ENCODE peak calls at places on chromosomes 6 and 20, in nine cellular contexts. One of them, this sample, is unnamed.

GRCh38 chr6:155026366-155027045 is 31.4 kb downstream of the TIAM2 start:
- DNase-seq in ureter: peak
- DNase-seq in putamen: no peak
- DNase-seq in endothelial cell: no peak
- DNase-seq in neural crest cell: no peak
- DNase-seq in myocyte: peak
- DNase-seq in GOT3: peak
- DNase-seq in activated T-cell treated with anti-CD3 and anti-CD28 coated beads for 48 hours: peak
- DNase-seq in posterior cingulate gyrus: no peak
- DNase-seq in this sample: peak

GRCh38 chr6:36755435-36756348 is 58.1 kb downstream of the RAB44 start:
- DNase-seq in ureter: no peak
- DNase-seq in putamen: no peak
- DNase-seq in endothelial cell: no peak
- DNase-seq in neural crest cell: no peak
- DNase-seq in myocyte: no peak
- DNase-seq in GOT3: no peak
- DNase-seq in activated T-cell treated with anti-CD3 and anti-CD28 coated beads for 48 hours: peak
- DNase-seq in posterior cingulate gyrus: no peak
- DNase-seq in this sample: no peak

GRCh38 chr6:1698527-1698926 is 88.8 kb downstream of the FOXC1 start:
- DNase-seq in ureter: no peak
- DNase-seq in putamen: no peak
- DNase-seq in endothelial cell: no peak
- DNase-seq in neural crest cell: no peak
- DNase-seq in myocyte: no peak
- DNase-seq in GOT3: no peak
- DNase-seq in activated T-cell treated with anti-CD3 and anti-CD28 coated beads for 48 hours: no peak
- DNase-seq in posterior cingulate gyrus: no peak
- DNase-seq in this sample: no peak

GRCh38 chr6:25329156-25329555 is 50.0 kb downstream of the CARMIL1 start:
- DNase-seq in ureter: no peak
- DNase-seq in putamen: no peak
- DNase-seq in endothelial cell: no peak
- DNase-seq in neural crest cell: no peak
- DNase-seq in myocyte: no peak
- DNase-seq in GOT3: no peak
- DNase-seq in activated T-cell treated with anti-CD3 and anti-CD28 coated beads for 48 hours: no peak
- DNase-seq in posterior cingulate gyrus: no peak
- DNase-seq in this sample: no peak

GRCh38 chr6:143940011-143940597 is 68.0 kb downstream of the PLAGL1 start:
- DNase-seq in ureter: no peak
- DNase-seq in putamen: no peak
- DNase-seq in endothelial cell: peak
- DNase-seq in neural crest cell: peak
- DNase-seq in myocyte: peak
- DNase-seq in GOT3: no peak
- DNase-seq in activated T-cell treated with anti-CD3 and anti-CD28 coated beads for 48 hours: peak
- DNase-seq in posterior cingulate gyrus: no peak
- DNase-seq in this sample: no peak

GRCh38 chr20:63381781-63382431 is 20.8 kb upstream of the CHRNA4 start:
- DNase-seq in ureter: no peak
- DNase-seq in putamen: no peak
- DNase-seq in endothelial cell: peak
- DNase-seq in neural crest cell: peak
- DNase-seq in myocyte: peak
- DNase-seq in GOT3: no peak
- DNase-seq in activated T-cell treated with anti-CD3 and anti-CD28 coated beads for 48 hours: peak
- DNase-seq in posterior cingulate gyrus: no peak
- DNase-seq in this sample: no peak

GRCh38 chr6:13407709-13408695 is 79.4 kb downstream of the GFOD1 start:
- DNase-seq in ureter: no peak
- DNase-seq in putamen: peak
- DNase-seq in endothelial cell: no peak
- DNase-seq in neural crest cell: no peak
- DNase-seq in myocyte: peak
- DNase-seq in GOT3: no peak
- DNase-seq in activated T-cell treated with anti-CD3 and anti-CD28 coated beads for 48 hours: no peak
- DNase-seq in posterior cingulate gyrus: no peak
- DNase-seq in this sample: no peak

GRCh38 chr6:26158581-26159416 is 71.6 kb downstream of the HFE start:
- DNase-seq in ureter: peak
- DNase-seq in putamen: peak
- DNase-seq in endothelial cell: peak
- DNase-seq in neural crest cell: no peak
- DNase-seq in myocyte: peak
- DNase-seq in GOT3: no peak
- DNase-seq in activated T-cell treated with anti-CD3 and anti-CD28 coated beads for 48 hours: peak
- DNase-seq in posterior cingulate gyrus: peak
- DNase-seq in this sample: no peak

GRCh38 chr6:90714319-90714718 is 127.4 kb upstream of the MAP3K7 start:
- DNase-seq in ureter: no peak
- DNase-seq in putamen: no peak
- DNase-seq in endothelial cell: no peak
- DNase-seq in neural crest cell: no peak
- DNase-seq in myocyte: no peak
- DNase-seq in GOT3: no peak
- DNase-seq in activated T-cell treated with anti-CD3 and anti-CD28 coated beads for 48 hours: no peak
- DNase-seq in posterior cingulate gyrus: no peak
- DNase-seq in this sample: no peak

GRCh38 chr6:78619016-78619415 is 248.3 kb upstream of the IRAK1BP1 start:
- DNase-seq in ureter: no peak
- DNase-seq in putamen: no peak
- DNase-seq in endothelial cell: no peak
- DNase-seq in neural crest cell: no peak
- DNase-seq in myocyte: no peak
- DNase-seq in GOT3: no peak
- DNase-seq in activated T-cell treated with anti-CD3 and anti-CD28 coated beads for 48 hours: no peak
- DNase-seq in posterior cingulate gyrus: no peak
- DNase-seq in this sample: no peak

GRCh38 chr6:132812255-132812732 is 2.1 kb upstream of the RPS12 start:
- DNase-seq in ureter: no peak
- DNase-seq in putamen: peak
- DNase-seq in endothelial cell: no peak
- DNase-seq in neural crest cell: no peak
- DNase-seq in myocyte: peak
- DNase-seq in GOT3: no peak
- DNase-seq in activated T-cell treated with anti-CD3 and anti-CD28 coated beads for 48 hours: no peak
- DNase-seq in posterior cingulate gyrus: no peak
- DNase-seq in this sample: no peak

GRCh38 chr6:16621002-16621401 is 140.3 kb downstream of the ATXN1 start:
- DNase-seq in ureter: no peak
- DNase-seq in putamen: no peak
- DNase-seq in endothelial cell: no peak
- DNase-seq in neural crest cell: no peak
- DNase-seq in myocyte: no peak
- DNase-seq in GOT3: no peak
- DNase-seq in activated T-cell treated with anti-CD3 and anti-CD28 coated beads for 48 hours: no peak
- DNase-seq in posterior cingulate gyrus: no peak
- DNase-seq in this sample: no peak

GRCh38 chr20:46021361-46022359 is 7.4 kb upstream of the SLC12A5 start:
- DNase-seq in ureter: no peak
- DNase-seq in putamen: no peak
- DNase-seq in endothelial cell: peak
- DNase-seq in neural crest cell: peak
- DNase-seq in myocyte: no peak
- DNase-seq in GOT3: no peak
- DNase-seq in activated T-cell treated with anti-CD3 and anti-CD28 coated beads for 48 hours: peak
- DNase-seq in posterior cingulate gyrus: peak
- DNase-seq in this sample: no peak

GRCh38 chr20:25033250-25033940 is 24.5 kb downstream of the ACSS1 start:
- DNase-seq in ureter: no peak
- DNase-seq in putamen: no peak
- DNase-seq in endothelial cell: no peak
- DNase-seq in neural crest cell: no peak
- DNase-seq in myocyte: no peak
- DNase-seq in GOT3: no peak
- DNase-seq in activated T-cell treated with anti-CD3 and anti-CD28 coated beads for 48 hours: no peak
- DNase-seq in posterior cingulate gyrus: no peak
- DNase-seq in this sample: no peak

GRCh38 chr6:90103056-90103793 is 193.4 kb downstream of the BACH2 start:
- DNase-seq in ureter: no peak
- DNase-seq in putamen: no peak
- DNase-seq in endothelial cell: no peak
- DNase-seq in neural crest cell: no peak
- DNase-seq in myocyte: no peak
- DNase-seq in GOT3: no peak
- DNase-seq in activated T-cell treated with anti-CD3 and anti-CD28 coated beads for 48 hours: no peak
- DNase-seq in posterior cingulate gyrus: no peak
- DNase-seq in this sample: no peak

GRCh38 chr6:138521800-138522199 is 22.5 kb upstream of the NHSL1 start:
- DNase-seq in ureter: no peak
- DNase-seq in putamen: no peak
- DNase-seq in endothelial cell: no peak
- DNase-seq in neural crest cell: no peak
- DNase-seq in myocyte: no peak
- DNase-seq in GOT3: no peak
- DNase-seq in activated T-cell treated with anti-CD3 and anti-CD28 coated beads for 48 hours: no peak
- DNase-seq in posterior cingulate gyrus: no peak
- DNase-seq in this sample: no peak

GRCh38 chr6:45422541-45423110 is 44.9 kb upstream of the SUPT3H start:
- DNase-seq in ureter: peak
- DNase-seq in putamen: no peak
- DNase-seq in endothelial cell: peak
- DNase-seq in neural crest cell: no peak
- DNase-seq in myocyte: peak
- DNase-seq in GOT3: no peak
- DNase-seq in activated T-cell treated with anti-CD3 and anti-CD28 coated beads for 48 hours: peak
- DNase-seq in posterior cingulate gyrus: no peak
- DNase-seq in this sample: no peak

This sample was measured in T1000.